ENCODE peak calls at places on chromosomes 3 and 15, in five cellular contexts. B is transverse colon, H is esophagus muscularis mucosa, O is right cardiac atrium, E is aorta. L is an unnamed sample.

GRCh38 chr3:111352585-111352984 is 189.4 kb upstream of the CD96 start:
- DNase-seq in B (no peak), H (no peak), E (no peak), O (no peak), L (no peak)

GRCh38 chr3:158804441-158804840 is 2.6 kb downstream of the MFSD1 start:
- DNase-seq in H (no peak), B (no peak), O (no peak), E (no peak), L (no peak)

GRCh38 chr3:185685231-185686035 is 99.3 kb downstream of the SENP2 start:
- DNase-seq in E (no peak), H (peak; percentile 31), B (no peak), O (no peak), L (no peak)

GRCh38 chr3:159074756-159075155 is 272.9 kb downstream of the MFSD1 start:
- DNase-seq in E (no peak), B (no peak), O (no peak), H (no peak), L (no peak)

GRCh38 chr3:146550743-146551510 is 6.5 kb upstream of the PLSCR1 start:
- DNase-seq in O (no peak), B (peak; percentile 37), E (no peak), H (no peak), L (no peak)

GRCh38 chr3:16427309-16427965 is 86.1 kb downstream of the RFTN1 start:
- DNase-seq in E (no peak), H (no peak), B (peak; percentile 14), O (no peak), L (no peak)

GRCh38 chr3:15332405-15333098 is at the start of gene SH3BP5:
- DNase-seq in E (peak; percentile 93), H (no peak), B (peak; percentile 79), O (peak; percentile 91), L (peak; percentile 97)

GRCh38 chr3:55797775-55798174 is 310.7 kb upstream of the WNT5A start:
- DNase-seq in E (no peak), O (no peak), B (no peak), H (no peak), L (no peak)

GRCh38 chr15:94023520-94023919 is 207.8 kb upstream of the MCTP2 start:
- DNase-seq in B (no peak), H (no peak), O (peak; percentile 45), E (no peak), L (no peak)

GRCh38 chr15:84844964-84845363 is 27.8 kb downstream of the ALPK3 start:
- DNase-seq in B (no peak), H (no peak), O (no peak), E (no peak), L (no peak)
- H3K27ac ChIP-seq in B (peak overlapping the region; percentile 42), H (peak overlapping the region; percentile 72), O (peak overlapping the region; percentile 64), E (peak overlapping the region; percentile 71), L (no peak overlapping the region)

GRCh38 chr15:25019434-25019833 is 64.6 kb downstream of the SNRPN start:
- DNase-seq in B (no peak), O (no peak), H (no peak), E (no peak), L (no peak)
- H3K9me3 ChIP-seq in B (peaks cover 30% of the 10 kb centered on the region), O (no peaks in the 10 kb centered on the region), H (peaks cover 84% of the 10 kb centered on the region), E (peaks cover 1% of the 10 kb centered on the region), L (peaks cover 100% of the 10 kb centered on the region)

GRCh38 chr3:149466192-149466591 is 8.3 kb upstream of the TM4SF4 start:
- DNase-seq in H (no peak), B (no peak), O (no peak), E (no peak), L (no peak)

GRCh38 chr3:149472393-149472792 is 2.1 kb upstream of the TM4SF4 start:
- DNase-seq in O (no peak), B (no peak), H (no peak), E (no peak), L (no peak)

GRCh38 chr3:149465351-149465883 is 9.1 kb upstream of the TM4SF4 start:
- DNase-seq in H (peak; percentile 37), O (no peak), B (no peak), E (no peak), L (no peak)

GRCh38 chr3:149471991-149472390 is 2.5 kb upstream of the TM4SF4 start:
- DNase-seq in B (no peak), H (no peak), O (no peak), E (no peak), L (no peak)

DNA sequence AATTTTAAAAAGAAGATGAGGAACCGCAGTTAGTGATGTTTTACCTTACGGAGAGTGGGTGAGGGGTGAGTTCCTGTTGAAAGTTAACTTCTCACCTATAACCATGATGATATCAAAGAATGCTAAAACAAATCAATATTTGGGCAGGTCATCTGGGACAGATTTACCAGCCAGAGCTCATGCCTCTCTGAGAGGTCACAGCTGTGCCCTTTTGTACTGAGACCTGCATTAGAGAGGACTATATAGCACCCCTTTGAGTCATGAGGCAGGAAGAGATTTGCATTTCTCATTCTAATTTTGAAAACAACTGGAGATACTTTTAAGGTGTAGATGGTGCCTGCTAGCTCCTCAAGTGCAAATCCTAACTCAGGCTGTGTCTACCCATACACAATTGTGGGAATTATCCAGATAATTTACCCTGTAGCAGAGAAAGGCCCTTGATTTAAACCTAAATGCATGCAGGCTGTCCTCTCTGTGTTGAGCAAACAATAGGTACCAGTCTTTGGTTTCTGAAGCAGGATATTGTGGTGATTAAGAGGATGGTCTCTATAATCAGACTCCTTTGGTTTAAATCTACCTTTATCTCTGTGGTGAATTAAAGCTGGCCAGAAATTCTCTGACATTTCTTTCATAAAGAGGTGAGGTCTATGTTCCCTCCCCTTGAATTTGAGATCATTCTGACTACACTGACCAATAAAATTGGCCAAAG is 5.8 kb upstream of the TM4SF4 start:
- DNase-seq in O (no peak), E (no peak), H (no peak), B (no peak), L (no peak)
- H3K4me3 ChIP-seq in O (no peak overlapping the region), E (no peak overlapping the region), H (no peak overlapping the region), B (no peak overlapping the region), L (no peak overlapping the region)

DNA sequence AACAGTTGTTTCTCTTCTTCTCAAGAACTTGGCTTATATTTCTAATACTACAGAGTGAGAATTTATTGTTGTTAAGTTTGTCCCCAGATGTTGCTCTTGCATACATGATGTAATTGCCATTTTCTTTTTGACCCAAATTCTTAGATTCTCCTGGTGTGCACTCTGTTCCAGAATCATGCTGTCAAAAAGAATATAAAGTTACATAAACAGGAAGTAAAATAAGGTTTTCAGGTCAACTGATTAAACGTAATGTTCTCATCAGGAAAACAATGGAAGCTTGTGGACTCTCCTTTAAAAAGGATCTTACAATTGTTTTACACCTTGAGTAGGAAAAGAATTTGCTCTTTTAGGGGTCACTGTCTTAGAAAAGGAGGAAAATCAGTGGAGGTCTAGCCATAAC is 121.8 kb downstream of the ADAM10 start:
- DNase-seq in E (no peak), B (no peak), O (no peak), H (no peak), L (no peak)
- H3K27ac ChIP-seq in E (no peak overlapping the region), B (peak overlapping the region; percentile 85), O (no peak overlapping the region), H (peak overlapping the region; percentile 67), L (peak overlapping the region; percentile 61)

DNA sequence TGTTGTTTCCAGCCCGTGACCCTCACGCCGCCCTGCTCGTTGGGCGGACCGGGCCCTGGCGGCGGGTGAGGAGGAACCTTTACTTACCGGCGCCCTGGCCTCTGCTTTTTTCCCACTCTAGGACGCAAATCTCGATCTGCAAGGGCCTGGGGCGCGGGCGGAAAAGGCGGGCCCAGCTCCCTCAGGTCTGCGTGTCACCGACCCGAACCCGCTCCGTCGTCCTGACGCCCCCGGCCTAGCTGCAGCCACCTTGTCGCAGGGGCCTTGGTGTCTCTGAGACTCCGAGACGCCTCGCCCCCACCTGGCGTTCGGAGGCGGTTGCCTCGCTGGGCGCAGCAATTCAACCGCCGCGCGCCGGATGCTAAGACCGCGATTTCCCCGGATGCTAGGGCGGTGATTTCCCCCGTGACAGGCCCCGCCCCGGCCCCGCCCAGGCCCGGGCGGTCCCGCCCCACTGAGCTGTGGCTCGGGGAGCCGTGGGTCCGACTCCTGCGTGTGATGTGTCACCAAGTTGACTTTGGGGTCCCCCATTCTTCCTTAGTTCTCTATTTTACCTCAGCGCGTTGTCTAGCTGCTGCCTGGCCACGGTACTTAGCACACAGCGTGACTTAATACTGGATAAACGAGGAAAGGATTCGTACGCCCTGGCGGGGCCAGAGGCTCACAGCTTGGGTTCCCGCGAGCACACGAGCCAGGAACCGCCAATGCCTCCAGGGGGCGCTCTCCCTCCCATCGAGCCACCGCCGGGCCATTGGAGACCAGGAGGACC is at the start of gene RPL39L:
- DNase-seq in H (peak; percentile 94), O (peak; percentile 94), B (peak; percentile 87), E (peak; percentile 96), L (peak; percentile 97)
- H3K9me3 ChIP-seq in H (no peaks in the 10 kb centered on the region), O (no peaks in the 10 kb centered on the region), B (no peaks in the 10 kb centered on the region), E (no peaks in the 10 kb centered on the region), L (peaks cover 21% of the 10 kb centered on the region)

DNA sequence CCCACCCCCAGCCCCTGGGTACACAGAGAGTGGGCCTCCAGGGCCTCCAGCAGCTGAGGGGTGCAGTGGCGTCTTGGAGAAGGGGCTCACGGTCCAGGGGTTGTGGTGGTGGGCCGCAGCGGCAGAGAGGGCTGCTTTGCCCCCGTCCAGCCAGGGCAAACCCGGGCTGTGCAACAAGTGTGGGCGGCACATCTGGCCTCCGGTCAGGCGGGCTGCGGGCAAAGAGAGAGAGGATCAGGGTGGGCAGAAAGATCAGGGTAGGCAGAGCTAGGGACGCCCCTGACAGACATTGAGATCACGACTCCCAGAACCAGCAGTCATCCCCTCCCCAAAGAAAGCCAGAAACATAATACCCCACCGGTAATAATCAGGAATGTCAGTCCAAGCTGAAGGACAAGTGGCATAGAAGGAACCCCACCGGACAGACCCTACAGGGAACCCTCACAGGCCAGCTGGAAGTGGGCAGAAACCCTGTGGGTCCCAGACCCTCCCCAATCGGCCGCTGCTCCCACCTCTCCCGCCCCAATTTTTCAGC is 6.8 kb downstream of the GATA2 start:
- DNase-seq in B (no peak), H (no peak), E (peak; percentile 67), O (no peak), L (no peak)
- H3K4me3 ChIP-seq in B (no peak overlapping the region), H (peak overlapping the region; percentile 59), E (no peak overlapping the region), O (peak overlapping the region; percentile 81), L (peak overlapping the region; percentile 85)

DNA sequence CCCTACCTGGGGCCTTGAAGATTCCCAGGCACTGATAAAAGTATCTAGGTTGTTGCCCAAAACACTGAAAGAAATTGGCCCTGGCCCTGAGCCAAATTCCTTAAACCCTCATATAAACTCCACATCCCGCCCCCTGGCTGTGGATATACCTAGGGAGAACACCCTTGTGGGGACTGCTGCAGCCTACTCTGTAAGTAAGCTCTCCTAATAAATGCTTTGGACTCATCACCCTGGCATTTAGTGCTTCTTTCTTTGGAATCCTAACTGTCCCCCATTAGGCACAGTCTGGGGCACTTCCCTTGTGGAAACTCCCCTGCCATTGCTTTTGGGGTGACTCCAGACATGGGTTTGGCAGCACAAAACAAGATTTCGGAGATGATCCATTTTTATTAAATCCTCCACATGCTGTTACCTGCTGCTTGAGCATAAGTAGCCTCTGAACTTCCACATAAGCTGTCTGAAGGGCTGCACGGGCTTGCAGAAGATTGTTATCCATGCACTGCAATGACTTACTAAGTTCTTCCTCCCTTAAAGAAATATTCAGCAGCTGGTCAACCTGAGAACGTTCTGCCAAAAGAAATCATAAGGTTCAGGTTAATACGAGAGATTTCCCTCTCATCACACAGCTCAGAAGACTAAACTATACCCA is 46.4 kb downstream of the ZNF106 start:
- DNase-seq in H (no peak), B (no peak), O (no peak), E (no peak), L (no peak)
- H3K27ac ChIP-seq in H (no peak overlapping the region), B (no peak overlapping the region), O (no peak overlapping the region), E (peak overlapping the region; percentile 29), L (no peak overlapping the region)

L was measured in spleen.